ENCODE peak calls at places on chromosomes 4 and X, in ten cellular contexts. Q, X, L, D, C, A, R, M, G and V are unnamed samples.

GRCh38 chr4:66430856-66431255 is 760.6 kb upstream of the EPHA5 start:
- DNase-seq in Q (no peak), X (no peak), L (no peak), D (no peak), C (no peak), A (no peak), R (no peak), M (no peak), G (no peak), V (no peak)

GRCh38 chr4:107863850-107864371 is 39.2 kb downstream of the SGMS2 start:
- DNase-seq in Q (no peak), X (peak), L (no peak), D (no peak), C (no peak), A (no peak), R (no peak), M (no peak), G (no peak), V (no peak)

GRCh38 chrX:37883196-37883595 is 35.8 kb upstream of the DYNLT3 start:
- DNase-seq in Q (no peak), X (no peak), L (no peak), D (no peak), C (no peak), A (no peak), R (no peak), M (no peak), G (no peak), V (no peak)

GRCh38 chrX:9340619-9341304 is 124.1 kb upstream of the TBL1X start:
- DNase-seq in Q (no peak), X (peak), L (peak), D (peak), C (peak), A (no peak), R (peak), M (peak), G (peak), V (peak)

GRCh38 chrX:40644821-40645358 is 2.5 kb downstream of the CXorf38 start:
- DNase-seq in Q (no peak), X (peak), L (peak), D (peak), C (no peak), A (peak), R (peak), M (peak), G (peak), V (peak)

GRCh38 chrX:153474718-153475117 is 4.3 kb upstream of the HAUS7 start:
- DNase-seq in Q (no peak), X (peak), L (peak), D (no peak), C (peak), A (peak), R (peak), M (peak), G (peak), V (peak)

GRCh38 chr4:166535865-166536264 is 662.8 kb downstream of the TLL1 start:
- DNase-seq in Q (no peak), X (no peak), L (no peak), D (no peak), C (no peak), A (no peak), R (no peak), M (no peak), G (no peak), V (no peak)

GRCh38 chrX:107448625-107449468 is 605 bp upstream of the FRMPD3 start:
- DNase-seq in Q (no peak), X (peak), L (peak), D (no peak), C (peak), A (no peak), R (no peak), M (no peak), G (no peak), V (no peak)

GRCh38 chrX:117096528-117096927 is 633.8 kb upstream of the CT83 start:
- DNase-seq in Q (no peak), X (no peak), L (no peak), D (no peak), C (no peak), A (no peak), R (no peak), M (no peak), G (no peak), V (no peak)